ENCODE peak calls at places on chromosomes 11 and 22, in eight cellular contexts. One of them, this sample, is unnamed.

GRCh38 chr22:34847072-34847471 is 218.9 kb upstream of the ISX start:
- DNase-seq in spleen: no peak
- DNase-seq in prostate gland: no peak
- DNase-seq in esophagus squamous epithelium: no peak
- DNase-seq in uterus: no peak
- DNase-seq in Peyer's patch: no peak
- DNase-seq in ovary: no peak
- DNase-seq in tibial nerve: no peak
- DNase-seq in this sample: no peak

GRCh38 chr11:10318527-10318802 is 13.6 kb downstream of the ADM start:
- DNase-seq in esophagus squamous epithelium: no peak
- DNase-seq in spleen: no peak
- DNase-seq in prostate gland: no peak
- DNase-seq in Peyer's patch: no peak
- DNase-seq in ovary: no peak
- DNase-seq in tibial nerve: no peak
- DNase-seq in uterus: no peak
- DNase-seq in this sample: no peak

GRCh38 chr11:122995526-122995925 is 13.9 kb upstream of the BSX start:
- DNase-seq in uterus: no peak
- DNase-seq in prostate gland: no peak
- DNase-seq in esophagus squamous epithelium: no peak
- DNase-seq in ovary: no peak
- DNase-seq in Peyer's patch: no peak
- DNase-seq in tibial nerve: no peak
- DNase-seq in spleen: no peak
- DNase-seq in this sample: no peak

GRCh38 chr11:128512478-128513127 is 74.8 kb downstream of the ETS1 start:
- DNase-seq in tibial nerve: no peak
- DNase-seq in uterus: no peak
- DNase-seq in Peyer's patch: no peak
- DNase-seq in esophagus squamous epithelium: no peak
- DNase-seq in spleen: peak
- DNase-seq in ovary: no peak
- DNase-seq in prostate gland: no peak
- DNase-seq in this sample: no peak

GRCh38 chr22:30602049-30602448 is 4.9 kb upstream of the TCN2 start:
- DNase-seq in prostate gland: no peak
- DNase-seq in ovary: no peak
- DNase-seq in spleen: no peak
- DNase-seq in tibial nerve: no peak
- DNase-seq in esophagus squamous epithelium: no peak
- DNase-seq in Peyer's patch: no peak
- DNase-seq in uterus: no peak
- DNase-seq in this sample: no peak

GRCh38 chr22:24985824-24986214 is 33.3 kb downstream of the KIAA1671 start:
- DNase-seq in prostate gland: no peak
- DNase-seq in ovary: peak
- DNase-seq in tibial nerve: no peak
- DNase-seq in uterus: peak
- DNase-seq in esophagus squamous epithelium: no peak
- DNase-seq in Peyer's patch: no peak
- DNase-seq in spleen: no peak
- DNase-seq in this sample: no peak

GRCh38 chr11:72984448-72985077 is 157.6 kb downstream of the FCHSD2 start:
- DNase-seq in spleen: no peak
- DNase-seq in esophagus squamous epithelium: no peak
- DNase-seq in ovary: no peak
- DNase-seq in tibial nerve: no peak
- DNase-seq in uterus: no peak
- DNase-seq in prostate gland: no peak
- DNase-seq in Peyer's patch: no peak
- DNase-seq in this sample: no peak

GRCh38 chr11:114284021-114284420 is 12.2 kb upstream of the NNMT start:
- DNase-seq in Peyer's patch: no peak
- DNase-seq in uterus: peak
- DNase-seq in esophagus squamous epithelium: no peak
- DNase-seq in spleen: peak
- DNase-seq in ovary: no peak
- DNase-seq in prostate gland: no peak
- DNase-seq in tibial nerve: no peak
- DNase-seq in this sample: no peak

GRCh38 chr11:124085583-124085982 is 29.7 kb upstream of the VWA5A start:
- DNase-seq in esophagus squamous epithelium: no peak
- DNase-seq in Peyer's patch: no peak
- DNase-seq in spleen: no peak
- DNase-seq in tibial nerve: no peak
- DNase-seq in prostate gland: no peak
- DNase-seq in ovary: no peak
- DNase-seq in uterus: no peak
- DNase-seq in this sample: no peak

GRCh38 chr11:82701847-82702520 is 31.7 kb downstream of the FAM181B start:
- DNase-seq in uterus: no peak
- DNase-seq in spleen: no peak
- DNase-seq in ovary: no peak
- DNase-seq in Peyer's patch: no peak
- DNase-seq in prostate gland: no peak
- DNase-seq in tibial nerve: peak
- DNase-seq in esophagus squamous epithelium: no peak
- DNase-seq in this sample: peak

GRCh38 chr11:131885371-131885770 is 515.0 kb downstream of the NTM start:
- DNase-seq in uterus: no peak
- DNase-seq in Peyer's patch: no peak
- DNase-seq in tibial nerve: no peak
- DNase-seq in spleen: no peak
- DNase-seq in esophagus squamous epithelium: no peak
- DNase-seq in ovary: no peak
- DNase-seq in prostate gland: no peak
- DNase-seq in this sample: no peak

GRCh38 chr11:40403321-40403720 is 1056.1 kb downstream of the LRRC4C start:
- DNase-seq in ovary: no peak
- DNase-seq in tibial nerve: no peak
- DNase-seq in prostate gland: no peak
- DNase-seq in uterus: no peak
- DNase-seq in Peyer's patch: no peak
- DNase-seq in esophagus squamous epithelium: no peak
- DNase-seq in spleen: no peak
- DNase-seq in this sample: no peak

GRCh38 chr11:3225159-3225758 is 6.6 kb upstream of the MRGPRG start:
- DNase-seq in ovary: peak
- DNase-seq in uterus: no peak
- DNase-seq in Peyer's patch: peak
- DNase-seq in tibial nerve: no peak
- DNase-seq in esophagus squamous epithelium: no peak
- DNase-seq in prostate gland: no peak
- DNase-seq in spleen: peak
- DNase-seq in this sample: no peak

GRCh38 chr22:29306830-29307657 is 594 bp downstream of the GAS2L1 start:
- DNase-seq in tibial nerve: peak
- DNase-seq in uterus: peak
- DNase-seq in prostate gland: peak
- DNase-seq in Peyer's patch: peak
- DNase-seq in spleen: peak
- DNase-seq in esophagus squamous epithelium: no peak
- DNase-seq in ovary: peak
- DNase-seq in this sample: peak

GRCh38 chr22:37457093-37457893 is 28.9 kb downstream of the MFNG start:
- DNase-seq in spleen: peak
- DNase-seq in esophagus squamous epithelium: no peak
- DNase-seq in Peyer's patch: peak
- DNase-seq in prostate gland: peak
- DNase-seq in ovary: peak
- DNase-seq in uterus: peak
- DNase-seq in tibial nerve: peak
- DNase-seq in this sample: peak

GRCh38 chr11:79902493-79902892 is 461.7 kb upstream of the TENM4 start:
- DNase-seq in spleen: no peak
- DNase-seq in Peyer's patch: no peak
- DNase-seq in uterus: no peak
- DNase-seq in esophagus squamous epithelium: no peak
- DNase-seq in tibial nerve: no peak
- DNase-seq in prostate gland: no peak
- DNase-seq in ovary: no peak
- DNase-seq in this sample: no peak

GRCh38 chr22:42296381-42296853 is 26.0 kb upstream of the TCF20 start:
- DNase-seq in Peyer's patch: no peak
- DNase-seq in spleen: no peak
- DNase-seq in tibial nerve: no peak
- DNase-seq in esophagus squamous epithelium: no peak
- DNase-seq in ovary: peak
- DNase-seq in uterus: no peak
- DNase-seq in prostate gland: no peak
- DNase-seq in this sample: no peak

GRCh38 chr11:131674051-131674755 is 303.8 kb downstream of the NTM start:
- DNase-seq in esophagus squamous epithelium: no peak
- DNase-seq in prostate gland: peak
- DNase-seq in uterus: no peak
- DNase-seq in spleen: no peak
- DNase-seq in tibial nerve: peak
- DNase-seq in ovary: peak
- DNase-seq in Peyer's patch: no peak
- DNase-seq in this sample: peak

DNA sequence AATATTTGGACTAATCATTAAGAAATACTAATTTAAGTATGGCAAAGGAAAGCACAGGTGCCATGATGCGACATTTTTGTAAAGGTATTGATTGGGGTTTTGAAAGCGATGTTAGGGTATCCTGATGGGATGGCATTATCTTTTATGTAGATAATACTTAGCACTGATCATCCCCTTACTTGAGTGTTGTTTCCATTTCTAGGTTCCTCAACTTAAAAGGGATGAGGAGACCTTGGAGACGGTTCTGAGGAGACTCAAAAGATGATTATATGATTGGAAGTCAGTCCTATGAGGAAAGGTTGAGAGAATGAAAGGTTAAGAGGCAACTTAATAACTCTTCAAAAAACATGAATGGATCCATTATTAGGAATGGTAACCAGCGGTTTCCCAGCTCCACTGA is 11.1 kb downstream of the KMT2A start:
- DNase-seq in prostate gland: no peak
- DNase-seq in esophagus squamous epithelium: no peak
- DNase-seq in ovary: no peak
- DNase-seq in spleen: no peak
- DNase-seq in Peyer's patch: no peak
- DNase-seq in tibial nerve: no peak
- DNase-seq in uterus: no peak
- DNase-seq in this sample: no peak
- TF ChIP-seq POLR2A in prostate gland: no peak
- TF ChIP-seq POLR2A in esophagus squamous epithelium: no peak
- TF ChIP-seq POLR2A in ovary: no peak
- TF ChIP-seq POLR2A in spleen: no peak
- TF ChIP-seq POLR2A in Peyer's patch: no peak
- TF ChIP-seq POLR2A in tibial nerve: no peak
- TF ChIP-seq POLR2A in uterus: no peak
- TF ChIP-seq POLR2A in this sample: no peak

DNA sequence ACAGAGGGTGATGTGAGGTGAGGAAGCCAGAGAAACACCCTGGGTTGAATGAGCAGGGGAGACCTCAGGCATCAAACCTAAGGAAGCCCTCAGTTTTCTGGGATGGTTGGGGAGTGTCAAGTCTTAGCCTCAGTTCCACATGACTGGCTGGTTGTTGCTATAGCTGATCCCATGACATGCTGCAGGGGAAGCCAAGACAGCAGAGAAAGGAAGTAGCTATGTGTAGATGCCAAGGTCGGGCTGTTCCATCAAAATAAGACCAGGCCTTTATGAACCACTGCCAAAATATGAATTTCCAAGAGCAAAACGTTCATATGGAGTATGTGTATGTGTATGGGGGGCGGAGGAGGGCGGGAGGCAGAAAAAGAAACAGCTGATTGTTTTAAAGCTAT is 11.6 kb downstream of the CD59 start:
- DNase-seq in prostate gland: no peak
- DNase-seq in ovary: no peak
- DNase-seq in spleen: no peak
- DNase-seq in tibial nerve: peak
- DNase-seq in uterus: no peak
- DNase-seq in Peyer's patch: no peak
- DNase-seq in esophagus squamous epithelium: no peak
- DNase-seq in this sample: no peak
- TF ChIP-seq POLR2A in prostate gland: no peak
- TF ChIP-seq POLR2A in ovary: no peak
- TF ChIP-seq POLR2A in spleen: no peak
- TF ChIP-seq POLR2A in tibial nerve: no peak
- TF ChIP-seq POLR2A in uterus: no peak
- TF ChIP-seq POLR2A in Peyer's patch: no peak
- TF ChIP-seq POLR2A in esophagus squamous epithelium: no peak
- TF ChIP-seq POLR2A in this sample: no peak

DNA sequence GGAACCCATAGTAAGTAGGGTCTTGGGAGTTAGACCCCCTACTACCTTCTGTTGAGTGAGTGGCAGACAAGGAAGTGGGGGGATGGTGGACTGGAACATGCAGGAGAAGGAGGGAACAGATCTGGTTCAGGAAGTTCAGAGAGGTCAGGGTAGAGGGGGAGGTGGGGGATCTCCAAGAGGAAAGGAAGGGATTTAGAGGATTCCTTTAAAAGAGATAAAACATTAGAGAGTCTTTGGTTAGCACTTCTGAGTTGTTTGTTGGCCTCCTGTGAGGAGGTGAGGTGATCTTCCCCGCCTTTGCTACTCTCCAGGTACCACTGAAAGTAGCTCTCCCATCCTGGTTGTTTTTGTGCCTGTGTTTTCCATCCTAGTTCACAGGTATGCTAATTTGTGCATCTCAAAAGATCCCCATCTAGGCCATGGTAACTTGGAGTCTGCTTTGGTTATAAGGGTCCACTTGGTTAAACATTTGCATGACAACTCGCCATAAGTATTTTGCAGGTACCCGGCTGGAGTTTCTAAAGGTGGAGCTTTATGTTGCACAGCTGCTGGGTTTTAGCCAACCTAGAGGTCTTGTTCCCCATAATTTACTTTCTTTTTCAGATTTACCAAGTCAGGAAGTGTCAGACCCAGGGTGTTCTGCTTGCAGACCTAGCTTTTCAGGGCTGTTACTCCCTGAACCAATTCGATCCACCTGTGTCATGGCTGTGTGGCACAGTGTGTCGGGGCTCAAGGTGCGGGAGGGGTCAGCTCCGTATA is 79.3 kb upstream of the SORL1 start:
- DNase-seq in prostate gland: no peak
- DNase-seq in uterus: no peak
- DNase-seq in Peyer's patch: peak
- DNase-seq in ovary: no peak
- DNase-seq in spleen: no peak
- DNase-seq in esophagus squamous epithelium: no peak
- DNase-seq in tibial nerve: no peak
- DNase-seq in this sample: no peak
- TF ChIP-seq POLR2A in prostate gland: no peak
- TF ChIP-seq POLR2A in uterus: no peak
- TF ChIP-seq POLR2A in Peyer's patch: no peak
- TF ChIP-seq POLR2A in ovary: no peak
- TF ChIP-seq POLR2A in spleen: no peak
- TF ChIP-seq POLR2A in esophagus squamous epithelium: no peak
- TF ChIP-seq POLR2A in tibial nerve: no peak
- TF ChIP-seq POLR2A in this sample: no peak

DNA sequence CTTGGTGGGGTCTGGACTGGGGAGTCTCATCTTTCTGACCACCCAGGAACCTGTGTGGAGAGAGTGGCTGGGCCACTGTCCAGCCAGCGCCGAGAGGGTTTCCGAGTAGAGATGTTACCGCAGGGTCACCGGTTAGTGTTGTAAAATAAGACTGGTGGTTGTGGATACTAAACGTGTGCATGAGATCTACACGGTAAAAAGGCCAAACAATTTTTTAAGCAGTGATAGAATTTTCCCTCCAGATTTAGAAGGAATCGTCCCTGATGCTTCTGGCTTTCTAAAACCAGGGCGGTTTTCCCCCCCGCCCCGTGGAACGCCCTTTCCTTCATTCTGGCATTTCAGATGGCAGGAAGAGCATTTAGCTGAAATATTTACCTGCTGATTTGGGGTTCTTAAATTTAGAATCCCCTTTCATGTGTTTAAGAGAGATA is 72.6 kb upstream of the PPARA start:
- DNase-seq in uterus: peak
- DNase-seq in Peyer's patch: no peak
- DNase-seq in ovary: peak
- DNase-seq in spleen: peak
- DNase-seq in tibial nerve: no peak
- DNase-seq in esophagus squamous epithelium: no peak
- DNase-seq in prostate gland: no peak
- DNase-seq in this sample: no peak
- TF ChIP-seq POLR2A in uterus: no peak
- TF ChIP-seq POLR2A in Peyer's patch: no peak
- TF ChIP-seq POLR2A in ovary: no peak
- TF ChIP-seq POLR2A in spleen: no peak
- TF ChIP-seq POLR2A in tibial nerve: no peak
- TF ChIP-seq POLR2A in esophagus squamous epithelium: no peak
- TF ChIP-seq POLR2A in prostate gland: peak
- TF ChIP-seq POLR2A in this sample: no peak